ENCODE peak calls at places on chromosome 20, in four cellular contexts. L is tibial artery, V is ovary, B is fibroblast of lung. U is an unnamed sample.

GRCh38 chr20:10131612-10132345 is 86.9 kb upstream of the SNAP25 start:
- DNase-seq in L (peak; percentile 69), V (peak; percentile 73), B (peak; percentile 83), U (peak; percentile 45)

GRCh38 chr20:57793421-57793820 is 83.6 kb upstream of the PMEPA1 start:
- DNase-seq in L (no peak), V (no peak), B (no peak), U (no peak)

GRCh38 chr20:25254986-25255680 is 7.2 kb downstream of the PYGB start:
- DNase-seq in L (peak; percentile 86), V (no peak), B (no peak), U (peak; percentile 76)

GRCh38 chr20:48463916-48464315 is 363.9 kb downstream of the PREX1 start:
- DNase-seq in L (no peak), V (no peak), B (peak; percentile 42), U (no peak)

GRCh38 chr20:62361799-62362589 is 5.1 kb downstream of the LAMA5 start:
- DNase-seq in L (peak; percentile 87), V (peak; percentile 17), B (no peak), U (peak; percentile 83)

GRCh38 chr20:40547492-40548129 is 141.4 kb downstream of the MAFB start:
- DNase-seq in L (no peak), V (no peak), B (no peak), U (no peak)

GRCh38 chr20:17928211-17928611 is 40.4 kb downstream of the SNX5 start:
- DNase-seq in L (no peak), V (no peak), B (no peak), U (no peak)

GRCh38 chr20:47551841-47552240 is 50.2 kb downstream of the NCOA3 start:
- DNase-seq in L (no peak), V (no peak), B (no peak), U (no peak)

GRCh38 chr20:61890210-61890609 is 175.5 kb downstream of the TAF4 start:
- DNase-seq in L (no peak), V (no peak), B (no peak), U (no peak)

GRCh38 chr20:45346851-45347250 is 1.4 kb downstream of the SDC4 start:
- DNase-seq in L (peak; percentile 35), V (no peak), B (no peak), U (no peak)

GRCh38 chr20:36919715-36920333 is 31.7 kb downstream of the SAMHD1 start:
- DNase-seq in L (no peak), V (no peak), B (peak; percentile 77), U (no peak)

GRCh38 chr20:23656372-23656771 is 18.6 kb upstream of the CST3 start:
- DNase-seq in L (no peak), V (no peak), B (no peak), U (no peak)

GRCh38 chr20:61159940-61160688 is 91.9 kb upstream of the CDH4 start:
- DNase-seq in L (no peak), V (no peak), B (no peak), U (no peak)

GRCh38 chr20:45359069-45359405 is 3.9 kb upstream of the SYS1 start:
- DNase-seq in L (peak; percentile 95), V (peak; percentile 50), B (peak; percentile 88), U (peak; percentile 72)

GRCh38 chr20:49404461-49404860 is 78.0 kb downstream of the KCNB1 start:
- DNase-seq in L (no peak), V (no peak), B (no peak), U (no peak)

GRCh38 chr20:24382775-24383174 is 86.7 kb upstream of the SYNDIG1 start:
- DNase-seq in L (no peak), V (no peak), B (no peak), U (no peak)

GRCh38 chr20:3686867-3687321 is 5.1 kb upstream of the ADAM33 start:
- DNase-seq in L (peak; percentile 92), V (peak; percentile 93), B (peak; percentile 97), U (peak; percentile 71)

GRCh38 chr20:7912551-7912950 is 27.7 kb downstream of the HAO1 start:
- DNase-seq in L (no peak), V (no peak), B (no peak), U (no peak)

GRCh38 chr20:49375170-49375569 is 97.3 kb upstream of the ZNFX1 start:
- DNase-seq in L (no peak), V (no peak), B (no peak), U (no peak)

GRCh38 chr20:3406481-3407425 is 716 bp downstream of the DNAAF9 start:
- DNase-seq in L (peak; percentile 75), V (peak; percentile 64), B (peak; percentile 48), U (peak; percentile 56)

GRCh38 chr20:40781979-40782378 is 92.9 kb upstream of the MAFB start:
- DNase-seq in L (no peak), V (no peak), B (no peak), U (peak; percentile 68)

GRCh38 chr20:9488063-9488462 is 26.3 kb upstream of the LAMP5 start:
- DNase-seq in L (no peak), V (no peak), B (no peak), U (no peak)

GRCh38 chr20:54140927-54141566 is 32.7 kb downstream of the CYP24A1 start:
- DNase-seq in L (no peak), V (no peak), B (peak; percentile 33), U (no peak)

GRCh38 chr20:51326241-51326819 is 216.2 kb downstream of the NFATC2 start:
- DNase-seq in L (no peak), V (peak; percentile 29), B (peak; percentile 62), U (no peak)

GRCh38 chr20:32483351-32484220 is 101.5 kb downstream of the NOL4L start:
- DNase-seq in L (no peak), V (peak; percentile 64), B (peak; percentile 65), U (peak; percentile 95)

GRCh38 chr20:58723628-58723984 is 31.0 kb downstream of the NPEPL1 start:
- DNase-seq in L (no peak), V (no peak), B (no peak), U (no peak)

GRCh38 chr20:35510946-35511735 is 18.3 kb downstream of the C20orf173 start:
- DNase-seq in L (no peak), V (no peak), B (no peak), U (no peak)

GRCh38 chr20:35506872-35507638 is 22.4 kb downstream of the C20orf173 start:
- DNase-seq in L (no peak), V (no peak), B (no peak), U (no peak)

GRCh38 chr20:35511814-35512420 is 17.5 kb downstream of the C20orf173 start:
- DNase-seq in L (no peak), V (no peak), B (peak; percentile 67), U (no peak)

GRCh38 chr20:35506179-35506578 is 23.3 kb downstream of the C20orf173 start:
- DNase-seq in L (no peak), V (no peak), B (no peak), U (no peak)

DNA sequence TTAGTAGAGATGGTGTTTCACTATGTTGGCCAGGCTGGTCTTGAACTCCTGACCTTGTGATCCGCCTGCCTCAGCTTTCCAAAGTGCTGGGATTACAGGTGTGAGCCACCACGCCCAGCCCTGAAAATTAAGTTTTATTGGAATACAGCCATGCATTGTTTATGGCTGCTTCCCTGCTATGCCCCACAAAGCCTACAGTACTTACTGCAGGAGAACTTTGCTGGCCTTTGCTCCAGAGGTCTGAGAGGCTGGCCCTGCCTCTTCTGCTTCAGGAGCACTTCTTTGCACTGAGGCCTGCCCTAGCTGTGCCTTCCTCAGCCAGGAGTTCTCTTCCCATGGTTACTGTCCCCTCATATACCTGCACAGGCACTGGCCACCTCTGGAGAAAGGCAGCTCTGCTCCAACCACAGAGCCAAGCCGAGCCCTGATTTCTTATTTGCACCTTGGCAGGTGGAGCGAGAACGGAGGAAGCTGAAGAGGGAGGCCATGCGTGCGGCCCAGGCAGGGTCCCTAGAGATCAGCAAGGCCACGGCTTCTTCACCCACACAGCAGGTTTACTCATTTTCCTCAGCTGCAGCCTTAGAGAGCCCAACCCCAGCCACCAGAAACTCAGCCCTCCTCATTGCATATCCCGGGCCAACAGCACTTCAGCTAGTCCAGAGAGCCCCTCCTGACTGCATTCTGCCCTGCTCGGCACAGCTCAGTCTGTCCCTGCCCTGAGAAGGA is 20.8 kb downstream of the C20orf173 start:
- DNase-seq in L (no peak), V (no peak), B (no peak), U (no peak)
- H3K4me3 ChIP-seq in L (no peak overlapping the region), V (no peak overlapping the region), B (no peak overlapping the region), U (no peak overlapping the region)

DNA sequence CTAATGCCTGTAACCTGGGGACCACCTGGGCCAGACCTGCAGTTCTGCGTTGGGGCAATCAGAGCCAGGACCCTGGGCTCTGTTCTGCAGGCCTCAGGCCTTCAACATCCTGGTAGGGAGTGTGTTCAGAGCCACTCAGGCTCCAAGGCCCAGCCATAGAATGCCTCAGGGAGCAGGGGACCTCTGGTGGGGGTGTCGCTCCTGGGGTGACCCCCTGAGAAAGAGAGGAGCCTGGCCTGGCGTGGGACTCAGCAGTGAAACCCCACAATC is 12.5 kb downstream of the UCKL1 start:
- DNase-seq in L (no peak), V (no peak), B (no peak), U (no peak)
- H3K4me3 ChIP-seq in L (no peak overlapping the region), V (no peak overlapping the region), B (no peak overlapping the region), U (no peak overlapping the region)

GRCh38 chr20:63635431-63636141 is 8.7 kb upstream of the GMEB2 start:
- DNase-seq in L (no peak), V (no peak), B (no peak), U (no peak)
- H3K4me3 ChIP-seq in L (no peak overlapping the region), V (no peak overlapping the region), B (no peak overlapping the region), U (no peak overlapping the region)

GRCh38 chr20:60137657-60138245 is 179.5 kb downstream of the CDH26 start:
- DNase-seq in L (no peak), V (no peak), B (peak; percentile 20), U (no peak)
- H3K4me3 ChIP-seq in L (peak overlapping the region; percentile 43), V (peak overlapping the region; percentile 18), B (no peak overlapping the region), U (peak overlapping the region; percentile 41)

U was measured in left lung.